ENCODE peak calls at places on chromosome 1, in six cellular contexts. S is hepatocyte, G is psoas muscle, Q is heart left ventricle, J is IMR-90, V is SJSA1. E is an unnamed sample. For H3K36me3, the result is how much of the 10 kb centered on the place peaks cover.

GRCh38 chr1:200960236-200960947 is 63.1 kb downstream of the KIF21B start:
- DNase-seq in S (no peak), G (no peak), Q (no peak), J (no peak), V (no peak), E (no peak)

GRCh38 chr1:30787266-30787665 is 29.7 kb upstream of the LAPTM5 start:
- DNase-seq in S (no peak), G (no peak), Q (no peak), J (no peak), V (no peak), E (no peak)

GRCh38 chr1:204266504-204267034 is 52.8 kb upstream of the GOLT1A start:
- DNase-seq in S (peak), G (no peak), Q (no peak), J (no peak), V (no peak), E (no peak)

GRCh38 chr1:59718989-59719360 is 95.8 kb upstream of the HOOK1 start:
- DNase-seq in S (no peak), G (peak), Q (peak), J (no peak), V (no peak), E (no peak)

GRCh38 chr1:182614796-182615451 is 10.7 kb upstream of the RGS16 start:
- DNase-seq in S (peak), G (peak), Q (peak), J (peak), V (peak), E (peak)

GRCh38 chr1:31763671-31764306 is 351 bp downstream of the ADGRB2 start:
- DNase-seq in S (no peak), G (peak), Q (no peak), J (no peak), V (no peak), E (peak)

GRCh38 chr1:223210786-223211115 is 67.7 kb upstream of the TLR5 start:
- DNase-seq in S (no peak), G (no peak), Q (no peak), J (no peak), V (no peak), E (no peak)

GRCh38 chr1:65055754-65056153 is 89.4 kb upstream of the JAK1 start:
- DNase-seq in S (no peak), G (no peak), Q (no peak), J (no peak), V (no peak), E (no peak)

GRCh38 chr1:231337043-231337471 is 595 bp downstream of the EXOC8 start:
- DNase-seq in S (no peak), G (no peak), Q (peak), J (no peak), V (no peak), E (peak)

GRCh38 chr1:223364685-223365382 is 858 bp upstream of the SUSD4 start:
- DNase-seq in S (no peak), G (no peak), Q (no peak), J (no peak), V (no peak), E (no peak)

GRCh38 chr1:1200876-1201810 is 5.2 kb downstream of the TNFRSF18 start:
- DNase-seq in S (peak), G (peak), Q (peak), J (peak), V (no peak), E (peak)

GRCh38 chr1:17439250-17440073 is at the start of gene RCC2:
- DNase-seq in S (peak), G (peak), Q (peak), J (peak), V (peak), E (peak)

GRCh38 chr1:90719321-90720136 is 2.4 kb upstream of the BARHL2 start:
- DNase-seq in S (no peak), G (no peak), Q (no peak), J (no peak), V (no peak), E (no peak)

GRCh38 chr1:68207129-68207689 is 25.1 kb downstream of the WLS start:
- DNase-seq in S (no peak), G (no peak), Q (no peak), J (peak), V (no peak), E (peak)

GRCh38 chr1:115669002-115669673 is 27.4 kb downstream of the VANGL1 start:
- DNase-seq in S (no peak), G (no peak), Q (no peak), J (peak), V (no peak), E (peak)

GRCh38 chr1:15173863-15174614 is 20.5 kb downstream of the TMEM51 start:
- DNase-seq in S (peak), G (no peak), Q (no peak), J (no peak), V (no peak), E (no peak)

GRCh38 chr1:76864383-76864782 is 2.9 kb upstream of the ST6GALNAC5 start:
- DNase-seq in S (no peak), G (no peak), Q (no peak), J (peak), V (no peak), E (peak)

GRCh38 chr1:201766117-201766863 is 62.7 kb upstream of the IPO9 start:
- DNase-seq in S (no peak), G (no peak), Q (peak), J (peak), V (no peak), E (peak)

GRCh38 chr1:211336161-211336560 is 9.5 kb downstream of the TRAF5 start:
- DNase-seq in S (no peak), G (no peak), Q (no peak), J (no peak), V (no peak), E (no peak)

GRCh38 chr1:33358114-33358770 is 37.3 kb upstream of the A3GALT2 start:
- DNase-seq in S (no peak), G (no peak), Q (no peak), J (no peak), V (no peak), E (no peak)

GRCh38 chr1:181134543-181135461 is 46.3 kb downstream of the IER5 start:
- DNase-seq in S (no peak), G (no peak), Q (no peak), J (peak), V (peak), E (peak)

GRCh38 chr1:24929876-24930702 is at the start of gene RUNX3:
- DNase-seq in S (peak), G (peak), Q (peak), J (no peak), V (peak), E (no peak)

GRCh38 chr1:6269997-6270401 is 9.1 kb upstream of the GPR153 start:
- DNase-seq in S (peak), G (no peak), Q (no peak), J (no peak), V (no peak), E (no peak)

GRCh38 chr1:69913967-69914366 is 291.4 kb downstream of the LRRC40 start:
- DNase-seq in S (peak), G (no peak), Q (peak), J (peak), V (no peak), E (peak)

GRCh38 chr1:56065729-56066128 is 513.6 kb downstream of the PLPP3 start:
- DNase-seq in S (no peak), G (no peak), Q (no peak), J (no peak), V (no peak), E (no peak)

GRCh38 chr1:238832106-238832505 is 554.3 kb upstream of the CHRM3 start:
- DNase-seq in S (no peak), G (no peak), Q (no peak), J (no peak), V (no peak), E (no peak)

GRCh38 chr1:168443899-168444298 is 99.9 kb downstream of the XCL2 start:
- DNase-seq in S (no peak), G (no peak), Q (no peak), J (no peak), V (no peak), E (no peak)

GRCh38 chr1:37250371-37250770 is 216.1 kb upstream of the GRIK3 start:
- DNase-seq in S (no peak), G (no peak), Q (no peak), J (peak), V (no peak), E (no peak)

GRCh38 chr1:225834417-225835329 is 24.7 kb downstream of the EPHX1 start:
- DNase-seq in S (peak), G (peak), Q (peak), J (peak), V (no peak), E (peak)

GRCh38 chr1:107750364-107750959 is 214.5 kb downstream of the VAV3 start:
- DNase-seq in S (peak), G (no peak), Q (peak), J (peak), V (no peak), E (peak)

GRCh38 chr1:93621246-93621645 is 60.4 kb downstream of the BCAR3 start:
- DNase-seq in S (no peak), G (no peak), Q (no peak), J (no peak), V (no peak), E (no peak)
- H3K36me3 ChIP-seq in S (under half), G (under half), Q (under half), J (under half), V (under half), E (under half)

DNA sequence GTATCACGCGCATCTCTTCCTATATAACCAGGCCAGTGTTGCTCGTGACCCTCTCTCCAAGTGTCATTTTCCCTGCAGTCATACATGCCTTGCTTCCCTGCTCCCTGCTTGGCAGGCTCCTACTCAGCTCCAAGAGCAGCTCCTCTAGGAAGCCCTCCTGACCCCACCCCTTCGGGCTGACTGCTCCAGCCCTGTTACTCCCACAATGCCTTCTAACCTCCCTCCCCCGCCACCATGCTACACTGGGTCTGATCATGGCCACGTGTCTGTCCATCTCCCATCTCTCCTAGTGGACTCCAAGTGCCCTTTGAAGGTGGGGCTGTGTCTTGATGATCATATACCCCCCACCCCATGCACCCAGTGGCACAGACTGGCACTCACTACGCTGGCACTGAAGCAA is 44.7 kb downstream of the MRPL37 start:
- DNase-seq in S (no peak), G (no peak), Q (no peak), J (no peak), V (no peak), E (no peak)
- H3K4me3 ChIP-seq in S (no peak), G (no peak), Q (no peak), J (no peak), V (no peak), E (no peak)

GRCh38 chr1:165734906-165735305 is 33.8 kb downstream of the TMCO1 start:
- DNase-seq in S (no peak), G (no peak), Q (no peak), J (no peak), V (no peak), E (no peak)
- H3K36me3 ChIP-seq in S (under half), G (under half), Q (under half), J (under half), V (under half), E (under half)

GRCh38 chr1:119286587-119287181 is 81.9 kb upstream of the HAO2 start:
- DNase-seq in S (peak), G (no peak), Q (no peak), J (peak), V (no peak), E (peak)

GRCh38 chr1:119291611-119292206 is 76.9 kb upstream of the HAO2 start:
- DNase-seq in S (no peak), G (no peak), Q (no peak), J (no peak), V (no peak), E (no peak)

GRCh38 chr1:119285482-119285881 is 83.1 kb upstream of the HAO2 start:
- DNase-seq in S (peak), G (no peak), Q (no peak), J (peak), V (no peak), E (peak)

GRCh38 chr1:119290297-119290696 is 78.3 kb upstream of the HAO2 start:
- DNase-seq in S (no peak), G (no peak), Q (no peak), J (no peak), V (no peak), E (no peak)

DNA sequence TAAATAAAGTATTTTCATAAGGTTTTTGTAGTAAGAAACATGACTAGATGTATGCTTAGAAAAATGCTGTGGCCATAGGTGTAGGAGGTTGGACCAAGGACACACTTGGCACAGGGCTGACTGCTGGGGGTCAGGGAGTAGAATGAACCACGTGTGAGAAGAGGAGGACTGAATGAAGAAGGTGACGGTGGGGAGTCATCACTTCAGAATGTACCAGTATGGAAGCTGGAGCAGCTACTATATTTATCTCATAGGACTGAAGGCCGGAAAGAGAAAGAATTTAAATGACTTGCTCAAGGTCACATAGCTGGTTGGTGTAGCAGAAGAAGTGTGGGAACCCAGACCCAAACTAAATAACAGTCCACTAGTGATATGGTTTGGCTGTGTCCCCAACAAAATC is 79.8 kb upstream of the HAO2 start:
- DNase-seq in S (no peak), G (no peak), Q (no peak), J (peak), V (no peak), E (no peak)
- H3K4me3 ChIP-seq in S (no peak), G (no peak), Q (no peak), J (no peak), V (no peak), E (no peak)

GRCh38 chr1:109213345-109213823 is 334 bp upstream of the SARS1 start:
- DNase-seq in S (no peak), G (no peak), Q (no peak), J (no peak), V (no peak), E (no peak)

GRCh38 chr1:109216662-109217061 is 2.9 kb downstream of the SARS1 start:
- DNase-seq in S (no peak), G (no peak), Q (no peak), J (no peak), V (no peak), E (no peak)

GRCh38 chr1:109213824-109214693 is at the start of gene SARS1:
- DNase-seq in S (peak), G (peak), Q (peak), J (peak), V (peak), E (peak)

GRCh38 chr1:109214695-109215623 is 1.2 kb downstream of the SARS1 start:
- DNase-seq in S (peak), G (peak), Q (peak), J (peak), V (peak), E (peak)

DNA sequence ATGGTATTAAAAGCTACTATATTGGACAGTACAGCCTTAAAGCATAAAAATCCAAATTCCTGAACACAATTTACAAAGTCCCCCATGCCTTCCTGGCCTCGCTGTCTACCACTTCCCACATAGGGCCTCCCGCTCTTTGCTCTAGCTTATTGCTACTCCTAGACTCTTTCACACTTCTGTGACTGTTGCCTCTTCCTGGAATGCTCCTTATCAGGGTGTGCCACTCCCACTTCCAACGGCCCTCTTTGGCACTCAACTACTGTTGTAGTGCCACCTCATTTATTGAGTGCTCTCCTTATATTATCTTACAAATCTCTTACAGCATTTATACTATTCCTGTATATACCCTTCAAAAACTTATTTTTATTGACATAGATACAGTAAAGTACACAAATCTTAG is 4.8 kb downstream of the SARS1 start:
- DNase-seq in S (peak), G (no peak), Q (no peak), J (no peak), V (no peak), E (no peak)
- H3K36me3 ChIP-seq in S (under half), G (under half), Q (under half), J (under half), V (half or more), E (under half)